ENCODE peak calls at places on chromosomes 16 and 17, in ten cellular contexts. J is psoas muscle; A is CD8-positive, alpha-beta T cell; E is brain microvascular endothelial cell; G is lower lobe of right lung; V is transverse colon; S is H9; F is AG04450; T is IMR-90; X is uterus. P is an unnamed sample. For H3K27me3, the result is how much of the 10 kb centered on the place peaks cover.

GRCh38 chr16:21611546-21612384 is 12.4 kb downstream of the METTL9 start:
- DNase-seq in J (no peak), A (no peak), E (no peak), G (no peak), V (no peak), S (no peak), F (no peak), T (no peak), X (no peak), P (no peak)

GRCh38 chr17:43399839-43400328 is 1.1 kb downstream of the ARL4D start:
- DNase-seq in J (no peak), A (no peak), E (no peak), G (no peak), V (no peak), S (no peak), F (no peak), T (no peak), X (no peak), P (no peak)

GRCh38 chr17:78040561-78041400 is 82.3 kb downstream of the TNRC6C start:
- DNase-seq in J (peak), A (peak), E (peak), G (peak), V (peak), S (peak), F (no peak), T (peak), X (peak), P (no peak)

GRCh38 chr17:75542728-75543336 is 17.3 kb downstream of the LLGL2 start:
- DNase-seq in J (no peak), A (no peak), E (no peak), G (no peak), V (peak), S (no peak), F (no peak), T (no peak), X (no peak), P (no peak)

GRCh38 chr16:87145181-87146176 is 171.7 kb downstream of the C16orf95 start:
- DNase-seq in J (no peak), A (no peak), E (peak), G (no peak), V (no peak), S (no peak), F (no peak), T (peak), X (no peak), P (no peak)

GRCh38 chr16:24580665-24581064 is 41.3 kb downstream of the RBBP6 start:
- DNase-seq in J (no peak), A (no peak), E (no peak), G (no peak), V (no peak), S (no peak), F (peak), T (peak), X (no peak), P (peak)

GRCh38 chr17:2170023-2170422 is 115.1 kb downstream of the HIC1 start:
- DNase-seq in J (no peak), A (no peak), E (no peak), G (no peak), V (peak), S (peak), F (no peak), T (no peak), X (no peak), P (no peak)

GRCh38 chr17:82914375-82914774 is 74.6 kb upstream of the ZNF750 start:
- DNase-seq in J (no peak), A (no peak), E (no peak), G (peak), V (no peak), S (no peak), F (no peak), T (no peak), X (no peak), P (no peak)

GRCh38 chr16:84552135-84552534 is 47.7 kb upstream of the MEAK7 start:
- DNase-seq in J (peak), A (no peak), E (no peak), G (peak), V (no peak), S (no peak), F (no peak), T (no peak), X (no peak), P (peak)

GRCh38 chr17:47952181-47953021 is 5.3 kb downstream of the PRR15L start:
- DNase-seq in J (no peak), A (no peak), E (no peak), G (no peak), V (peak), S (no peak), F (no peak), T (no peak), X (no peak), P (no peak)

GRCh38 chr16:35452471-35452870 is 1993.1 kb downstream of the TP53TG3F start:
- DNase-seq in J (no peak), A (no peak), E (no peak), G (no peak), V (no peak), S (no peak), F (no peak), T (no peak), X (no peak), P (no peak)

DNA sequence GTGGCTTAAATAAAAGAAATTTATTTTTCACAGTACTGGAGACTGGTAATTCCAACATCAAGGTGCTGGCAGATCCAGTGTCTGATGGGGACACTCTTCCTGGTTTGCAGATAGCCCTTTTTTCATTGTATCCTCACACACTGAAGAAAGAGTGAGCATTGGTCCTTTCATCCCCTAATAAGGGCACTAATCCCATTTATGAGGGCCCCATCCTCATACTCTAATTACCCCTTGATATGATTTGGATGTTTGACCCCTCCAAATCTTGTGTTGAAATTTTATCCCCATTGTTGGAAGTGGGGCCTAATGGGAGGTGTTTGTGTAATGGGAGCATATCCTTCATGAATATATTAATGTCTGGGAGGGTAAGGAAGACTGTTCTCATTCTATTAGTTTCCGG is 9.4 kb upstream of the FAM20A start:
- DNase-seq in J (no peak), A (no peak), E (no peak), G (no peak), V (no peak), S (no peak), F (no peak), T (no peak), X (no peak), P (no peak)
- TF ChIP-seq CTCF in J (no peak), A (no peak), E (no peak), G (no peak), V (no peak), S (no peak), F (no peak), T (no peak), X (no peak), P (no peak)

GRCh38 chr17:40074175-40074512 is 11.4 kb downstream of the THRA start:
- DNase-seq in J (no peak), A (no peak), E (no peak), G (no peak), V (no peak), S (no peak), F (no peak), T (no peak), X (no peak), P (no peak)

GRCh38 chr17:40076101-40076498 is 13.3 kb downstream of the THRA start:
- DNase-seq in J (no peak), A (no peak), E (no peak), G (no peak), V (no peak), S (no peak), F (no peak), T (no peak), X (no peak), P (no peak)

GRCh38 chr17:40075216-40076100 is 12.7 kb downstream of the THRA start:
- DNase-seq in J (peak), A (peak), E (no peak), G (peak), V (peak), S (peak), F (no peak), T (peak), X (peak), P (no peak)

GRCh38 chr17:40073454-40074174 is 10.8 kb downstream of the THRA start:
- DNase-seq in J (no peak), A (no peak), E (no peak), G (no peak), V (no peak), S (no peak), F (no peak), T (no peak), X (no peak), P (no peak)

GRCh38 chr17:40074871-40075215 is 12.1 kb downstream of the THRA start:
- DNase-seq in J (no peak), A (no peak), E (no peak), G (no peak), V (no peak), S (no peak), F (no peak), T (no peak), X (no peak), P (no peak)
- H3K27ac ChIP-seq in J (peak), A (no peak), E (no peak), G (peak), V (peak), S (no peak), F (no peak), T (no peak), X (peak), P (no peak)

DNA sequence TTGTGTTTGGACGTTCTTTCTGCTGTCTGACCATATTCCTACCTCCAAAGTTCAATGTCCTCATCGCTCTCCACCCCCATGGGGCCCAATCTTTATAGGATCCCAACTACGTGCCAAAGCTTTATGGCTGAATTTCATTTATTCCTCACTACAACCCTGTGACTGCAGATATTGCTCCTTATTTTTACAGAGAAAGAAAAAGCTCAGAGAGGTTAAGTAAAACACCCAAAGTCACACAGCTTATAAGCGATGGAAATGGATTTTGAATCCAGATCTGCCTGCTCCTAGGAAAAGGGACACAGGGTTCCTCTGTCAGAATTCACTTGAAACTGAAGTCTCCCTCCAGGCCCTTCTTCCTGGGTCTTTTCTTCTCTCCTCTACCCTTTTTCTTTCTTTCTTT is 9.3 kb downstream of the NGFR start:
- DNase-seq in J (no peak), A (no peak), E (no peak), G (no peak), V (no peak), S (no peak), F (no peak), T (no peak), X (no peak), P (no peak)
- H3K27me3 ChIP-seq in J (under half), A (under half), E (under half), G (half or more), V (half or more), S (under half), F (half or more), T (half or more), X (under half), P (under half)

DNA sequence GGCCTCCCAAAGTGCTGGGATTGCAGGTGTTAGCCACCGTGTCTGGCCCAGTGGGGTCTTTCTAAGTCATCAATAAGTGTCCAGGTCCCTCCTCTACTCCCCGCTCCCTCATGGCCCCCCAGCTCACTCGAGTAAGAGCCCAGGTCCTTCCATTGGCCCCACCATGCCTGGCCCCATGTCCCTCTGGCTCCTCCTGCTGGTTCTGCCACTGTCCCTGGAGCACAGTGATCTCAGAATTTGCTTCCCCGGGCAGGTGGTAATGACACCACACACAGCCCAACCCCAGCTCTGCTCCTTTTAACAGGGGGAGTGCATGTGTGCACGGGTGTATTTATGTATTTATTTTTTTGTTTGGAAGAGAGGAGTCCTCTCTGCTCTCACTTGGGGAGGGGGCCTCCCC is 19.6 kb downstream of the MGAT5B start:
- DNase-seq in J (no peak), A (no peak), E (no peak), G (no peak), V (no peak), S (peak), F (no peak), T (no peak), X (no peak), P (no peak)
- TF ChIP-seq CTCF in J (no peak), A (no peak), E (peak), G (no peak), V (no peak), S (peak), F (peak), T (no peak), X (no peak), P (peak)

GRCh38 chr16:67549936-67550335 is 12.4 kb upstream of the CTCF start:
- DNase-seq in J (no peak), A (no peak), E (no peak), G (peak), V (no peak), S (no peak), F (no peak), T (no peak), X (no peak), P (no peak)

GRCh38 chr16:67551091-67551490 is 11.2 kb upstream of the CTCF start:
- DNase-seq in J (no peak), A (no peak), E (no peak), G (no peak), V (no peak), S (no peak), F (no peak), T (no peak), X (no peak), P (no peak)

GRCh38 chr16:67547423-67548264 is 14.7 kb upstream of the CTCF start:
- DNase-seq in J (no peak), A (peak), E (no peak), G (peak), V (peak), S (no peak), F (no peak), T (no peak), X (no peak), P (no peak)

GRCh38 chr16:67548265-67549126 is 13.8 kb upstream of the CTCF start:
- DNase-seq in J (no peak), A (no peak), E (no peak), G (peak), V (no peak), S (no peak), F (no peak), T (no peak), X (no peak), P (no peak)

GRCh38 chr16:67549240-67549639 is 13.1 kb upstream of the CTCF start:
- DNase-seq in J (no peak), A (no peak), E (no peak), G (peak), V (no peak), S (no peak), F (no peak), T (no peak), X (no peak), P (no peak)
- H3K27ac ChIP-seq in J (no peak), A (peak), E (no peak), G (peak), V (no peak), S (no peak), F (no peak), T (no peak), X (no peak), P (no peak)

DNA sequence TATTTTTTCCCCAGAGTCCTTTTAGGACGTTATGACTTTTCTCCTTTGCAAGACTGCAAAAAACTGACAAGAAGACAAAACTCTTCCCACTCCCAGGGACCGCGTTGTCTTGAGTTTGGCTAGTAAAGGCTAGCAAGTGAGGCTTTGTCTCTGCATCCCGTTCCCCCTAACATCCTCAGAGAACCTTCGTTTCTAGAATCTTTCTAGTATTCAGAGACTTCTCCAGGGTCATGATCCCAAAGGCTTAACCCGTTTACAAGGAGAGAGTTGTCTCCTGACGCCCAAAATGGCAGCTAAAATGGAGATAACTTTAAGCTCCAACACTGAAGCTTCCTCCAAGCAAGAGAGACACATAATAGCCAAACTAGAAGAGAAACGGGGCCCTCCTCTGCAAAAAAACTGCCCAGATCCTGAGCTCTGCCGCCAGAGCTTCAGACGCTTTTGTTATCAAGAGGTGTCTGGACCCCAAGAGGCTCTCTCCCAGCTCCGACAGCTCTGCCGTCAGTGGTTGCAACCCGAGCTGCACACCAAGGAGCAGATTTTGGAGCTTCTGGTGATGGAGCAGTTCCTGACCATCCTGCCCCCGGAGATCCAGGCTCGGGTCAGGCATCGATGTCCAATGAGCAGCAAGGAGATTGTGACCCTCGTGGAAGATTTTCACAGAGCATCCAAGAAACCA is 843 bp downstream of the ZNF174 start:
- DNase-seq in J (no peak), A (no peak), E (no peak), G (no peak), V (no peak), S (peak), F (no peak), T (peak), X (no peak), P (no peak)
- H3K27me3 ChIP-seq in J (under half), A (under half), E (under half), G (under half), V (under half), S (under half), F (under half), T (under half), X (under half), P (under half)

DNA sequence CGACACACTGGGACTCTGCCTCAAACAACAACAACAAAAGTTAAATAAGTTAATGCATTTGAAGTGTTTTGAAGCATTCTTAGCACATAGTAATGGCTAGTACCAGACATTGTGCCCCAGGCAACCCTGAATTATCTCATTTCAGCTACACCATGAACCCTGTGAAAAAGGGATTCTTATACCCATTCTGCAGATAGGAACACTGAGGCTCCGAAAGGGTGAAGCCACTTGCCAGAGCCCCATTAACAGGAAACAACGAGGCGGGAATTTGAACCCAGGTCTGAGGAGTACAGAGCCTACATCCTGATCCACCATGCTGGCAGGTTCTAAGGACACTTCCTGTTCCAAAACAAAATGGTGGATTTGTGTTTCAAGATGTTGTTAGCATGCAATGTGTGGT is 9.2 kb downstream of the GPR139 start:
- DNase-seq in J (no peak), A (no peak), E (no peak), G (no peak), V (no peak), S (no peak), F (no peak), T (no peak), X (no peak), P (no peak)
- TF ChIP-seq CTCF in J (no peak), A (no peak), E (no peak), G (no peak), V (no peak), S (no peak), F (no peak), T (no peak), X (no peak), P (no peak)

GRCh38 chr17:57595426-57595825 is 149.7 kb downstream of the CCDC182 start:
- DNase-seq in J (peak), A (no peak), E (no peak), G (no peak), V (no peak), S (no peak), F (no peak), T (no peak), X (no peak), P (no peak)
- H3K27ac ChIP-seq in J (no peak), A (no peak), E (no peak), G (no peak), V (no peak), S (no peak), F (no peak), T (no peak), X (no peak), P (no peak)

GRCh38 chr16:55043499-55043898 is 112.8 kb downstream of the IRX5 start:
- DNase-seq in J (no peak), A (no peak), E (no peak), G (no peak), V (no peak), S (no peak), F (no peak), T (no peak), X (no peak), P (no peak)
- H3K27me3 ChIP-seq in J (under half), A (under half), E (under half), G (under half), V (under half), S (under half), F (under half), T (under half), X (under half), P (under half)

P was measured in foreskin keratinocyte.